ENCODE peak calls at places on chromosome 6, in ten cellular contexts. E is Panc1; P is GM23248; N is AG04450; C is body of pancreas; A is tibial nerve; Z is CD8-positive, alpha-beta memory T cell; B is A549; I is IMR-90; Q is CD8-positive, alpha-beta T cell. D is an unnamed sample.

GRCh38 chr6:91804981-91805380 is 1218.1 kb upstream of the MAP3K7 start:
- DNase-seq in Z (no peak), I (no peak), P (no peak), N (no peak), C (no peak), E (no peak), A (no peak), Q (no peak), B (no peak), D (no peak)

GRCh38 chr6:113813207-113813606 is 43.9 kb upstream of the MARCKS start:
- DNase-seq in P (peak), A (no peak), B (no peak), I (peak), Q (no peak), C (no peak), N (no peak), E (no peak), Z (no peak), D (no peak)

GRCh38 chr6:167754691-167755090 is 72.0 kb upstream of the AFDN start:
- DNase-seq in E (no peak), Z (no peak), I (no peak), B (no peak), A (no peak), P (no peak), C (no peak), N (no peak), Q (no peak), D (no peak)

GRCh38 chr6:41546866-41547798 is 951 bp downstream of the FOXP4 start:
- DNase-seq in N (no peak), E (no peak), A (no peak), B (peak), Z (peak), P (peak), I (peak), Q (no peak), C (peak), D (no peak)

GRCh38 chr6:36963451-36964290 is 9.1 kb downstream of the PI16 start:
- DNase-seq in B (no peak), C (peak), A (no peak), Q (no peak), P (no peak), N (no peak), Z (no peak), E (no peak), I (no peak), D (no peak)

GRCh38 chr6:140178550-140179334 is 804.3 kb upstream of the CITED2 start:
- DNase-seq in Z (no peak), P (peak), C (no peak), N (peak), I (peak), E (no peak), Q (no peak), A (no peak), B (no peak), D (no peak)

GRCh38 chr6:15435468-15435867 is 189.6 kb downstream of the JARID2 start:
- DNase-seq in I (no peak), N (no peak), E (no peak), Z (no peak), Q (no peak), C (no peak), B (no peak), P (no peak), A (no peak), D (no peak)

GRCh38 chr6:31620586-31621319 is at the start of gene PRRC2A:
- DNase-seq in A (peak), E (no peak), P (peak), C (peak), Q (no peak), B (no peak), N (peak), I (peak), Z (no peak), D (peak)

GRCh38 chr6:155177369-155177961 is 86.3 kb upstream of the CLDN20 start:
- DNase-seq in I (peak), N (peak), B (peak), Q (no peak), C (peak), P (peak), A (no peak), E (no peak), Z (no peak), D (no peak)

GRCh38 chr6:166615059-166615770 is 11.8 kb downstream of the RPS6KA2 start:
- DNase-seq in I (no peak), Q (no peak), P (peak), A (no peak), E (no peak), Z (no peak), C (no peak), B (no peak), N (no peak), D (no peak)

GRCh38 chr6:32079566-32080290 is 29.4 kb downstream of the TNXB start:
- DNase-seq in Z (no peak), Q (no peak), N (no peak), A (no peak), P (peak), B (no peak), I (no peak), C (no peak), E (no peak), D (no peak)

GRCh38 chr6:80179691-80180090 is 73.2 kb downstream of the BCKDHB start:
- DNase-seq in A (no peak), B (peak), N (no peak), Z (no peak), E (no peak), I (peak), Q (no peak), C (no peak), P (peak), D (no peak)

GRCh38 chr6:129647044-129647443 is 62.9 kb downstream of the ARHGAP18 start:
- DNase-seq in E (no peak), C (no peak), P (no peak), A (no peak), N (no peak), Q (no peak), Z (no peak), I (no peak), B (no peak), D (no peak)

GRCh38 chr6:7916959-7917358 is 6.4 kb upstream of the TXNDC5 start:
- DNase-seq in P (no peak), B (no peak), Q (no peak), C (no peak), I (no peak), N (no peak), A (no peak), E (no peak), Z (no peak), D (no peak)

GRCh38 chr6:110342759-110343158 is 15.4 kb downstream of the METTL24 start:
- DNase-seq in A (no peak), Z (no peak), C (no peak), Q (no peak), N (no peak), E (no peak), P (no peak), I (no peak), B (no peak), D (no peak)

GRCh38 chr6:15411766-15412165 is 165.9 kb downstream of the JARID2 start:
- DNase-seq in C (no peak), I (no peak), Z (no peak), P (no peak), N (no peak), B (no peak), Q (no peak), E (no peak), A (no peak), D (no peak)

GRCh38 chr6:128667339-128667858 is 147.0 kb upstream of the PTPRK start:
- DNase-seq in B (no peak), Z (no peak), E (no peak), A (no peak), Q (no peak), P (no peak), N (no peak), C (no peak), I (no peak), D (no peak)

GRCh38 chr6:137210903-137211302 is 8.3 kb downstream of the IFNGR1 start:
- DNase-seq in C (no peak), Q (no peak), A (no peak), B (no peak), P (peak), I (peak), N (no peak), E (no peak), Z (no peak), D (no peak)

GRCh38 chr6:29602564-29603361 is 17.8 kb downstream of the OR2H2 start:
- DNase-seq in Z (no peak), P (peak), B (peak), I (peak), E (no peak), C (no peak), Q (no peak), A (no peak), N (peak), D (no peak)

GRCh38 chr6:28980797-28981390 is 24.2 kb downstream of the ZNF311 start:
- DNase-seq in Q (no peak), B (peak), P (peak), E (no peak), Z (peak), N (peak), I (peak), C (peak), A (no peak), D (no peak)

GRCh38 chr6:158642097-158642601 is 2.4 kb downstream of the DYNLT1 start:
- DNase-seq in B (no peak), Q (no peak), I (peak), Z (no peak), C (no peak), A (no peak), N (peak), P (peak), E (no peak), D (no peak)

GRCh38 chr6:89680150-89680549 is 41.6 kb upstream of the LYRM2 start:
- DNase-seq in I (no peak), A (no peak), Q (no peak), C (no peak), B (no peak), P (peak), N (no peak), Z (no peak), E (no peak), D (no peak)

GRCh38 chr6:147715035-147715434 is 206.5 kb downstream of the SAMD5 start:
- DNase-seq in N (no peak), I (no peak), A (no peak), B (no peak), Z (no peak), P (no peak), Q (no peak), E (no peak), C (no peak), D (no peak)

GRCh38 chr6:12324096-12324495 is 33.9 kb downstream of the EDN1 start:
- DNase-seq in A (no peak), Z (no peak), C (peak), N (no peak), Q (no peak), P (peak), B (peak), E (no peak), I (peak), D (no peak)

GRCh38 chr6:33967266-33967767 is 163.5 kb upstream of the MLN start:
- DNase-seq in P (no peak), B (no peak), A (no peak), N (no peak), I (no peak), Q (no peak), Z (peak), C (peak), E (no peak), D (peak)

GRCh38 chr6:111256646-111257045 is 169.3 kb downstream of the SLC16A10 start:
- DNase-seq in I (no peak), B (peak), Z (no peak), E (no peak), C (no peak), N (no peak), P (no peak), Q (no peak), A (no peak), D (no peak)

GRCh38 chr6:42017021-42017643 is 33.2 kb upstream of the TAF8 start:
- DNase-seq in B (no peak), N (peak), A (no peak), C (no peak), I (peak), P (peak), Z (no peak), E (no peak), Q (no peak), D (no peak)

GRCh38 chr6:51350308-51350904 is 531.7 kb downstream of the TFAP2B start:
- DNase-seq in P (peak), Q (no peak), Z (no peak), E (no peak), B (peak), C (no peak), I (no peak), N (no peak), A (no peak), D (no peak)

GRCh38 chr6:72798196-72798595 is 176.3 kb downstream of the KCNQ5 start:
- DNase-seq in P (peak), E (no peak), N (no peak), Z (no peak), C (no peak), A (no peak), B (no peak), I (peak), Q (no peak), D (no peak)

GRCh38 chr6:106749611-106750010 is 120.2 kb downstream of the QRSL1 start:
- DNase-seq in Q (no peak), I (peak), A (no peak), P (peak), E (no peak), B (no peak), C (no peak), N (no peak), Z (no peak), D (no peak)

GRCh38 chr6:32196682-32197616 is 4.5 kb upstream of the GPSM3 start:
- DNase-seq in C (peak), N (no peak), I (peak), Q (no peak), B (peak), Z (no peak), E (no peak), A (no peak), P (peak), D (no peak)

GRCh38 chr6:152673233-152673632 is 24.5 kb upstream of the MYCT1 start:
- DNase-seq in I (peak), Z (no peak), E (no peak), P (peak), Q (no peak), C (no peak), N (no peak), A (no peak), B (no peak), D (no peak)

GRCh38 chr6:14035448-14035847 is 82.1 kb upstream of the CD83 start:
- DNase-seq in E (no peak), Z (no peak), I (peak), A (no peak), B (peak), N (peak), P (peak), C (peak), Q (no peak), D (no peak)

GRCh38 chr6:6599468-6599873 is 11.0 kb downstream of the LY86 start:
- DNase-seq in Q (no peak), A (no peak), B (no peak), C (no peak), I (no peak), N (no peak), Z (no peak), E (no peak), P (no peak), D (peak)

GRCh38 chr6:81938014-81938761 is 185.7 kb upstream of the TENT5A start:
- DNase-seq in Q (no peak), P (peak), C (peak), I (peak), N (peak), B (peak), Z (no peak), E (peak), A (no peak), D (no peak)
- H3K27ac ChIP-seq in Q (no peak), P (peak), C (peak), I (no peak), N (peak), B (peak), Z (no peak), E (no peak), A (no peak), D (peak)

GRCh38 chr6:96184798-96185197 is 169.0 kb downstream of the FUT9 start:
- DNase-seq in I (no peak), B (no peak), Q (no peak), E (no peak), P (no peak), N (no peak), A (no peak), Z (no peak), C (no peak), D (no peak)
- H3K4me3 ChIP-seq in I (no peak), B (no peak), Q (no peak), E (no peak), P (no peak), N (no peak), A (no peak), Z (no peak), C (no peak), D (no peak)

DNA sequence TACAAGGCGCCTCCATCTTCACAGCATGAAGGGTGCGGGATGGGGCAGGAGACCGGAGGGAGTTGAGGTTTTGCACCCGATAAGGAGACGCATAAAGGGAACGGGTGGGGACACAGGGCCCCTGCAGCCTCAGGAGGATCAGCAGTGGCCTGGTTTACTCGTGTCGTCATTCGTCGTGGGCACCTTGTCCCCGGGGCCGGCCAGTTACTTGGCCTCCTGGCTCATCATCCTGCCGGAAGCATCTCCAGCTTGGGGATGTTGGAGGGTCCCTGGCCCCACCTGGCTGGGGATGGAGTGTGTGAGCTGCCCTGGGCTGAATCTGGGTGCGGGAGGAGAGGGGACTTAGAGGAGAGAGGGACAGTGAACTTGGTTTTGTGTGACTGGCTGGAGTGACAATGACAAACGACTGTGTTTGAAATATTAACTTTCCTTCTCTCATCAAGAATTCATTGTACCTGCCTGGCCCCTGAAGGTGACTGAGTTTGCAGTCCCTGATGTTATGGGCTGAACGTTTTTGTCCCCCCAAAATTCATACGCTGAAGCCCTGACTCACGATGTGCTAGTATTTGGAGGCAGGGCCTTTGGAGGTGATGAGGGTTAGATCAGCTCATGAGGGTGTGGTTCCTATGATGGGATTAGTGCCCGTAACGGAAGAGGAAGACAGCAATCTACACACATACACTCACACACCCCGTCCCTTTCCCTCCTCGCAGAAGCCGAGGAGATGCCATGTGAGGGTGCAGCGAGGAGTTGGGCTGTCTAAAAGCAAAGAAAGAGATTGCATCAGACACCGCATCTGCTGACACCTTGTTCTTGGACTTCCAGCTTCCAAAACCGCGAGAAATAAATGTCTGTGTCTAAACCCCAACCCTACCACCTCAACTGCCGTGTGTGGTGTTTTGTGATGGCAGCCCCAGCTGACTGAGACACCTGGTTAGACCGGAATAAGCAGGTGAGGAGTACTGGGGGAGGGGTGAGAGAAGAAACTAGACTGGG is 65.0 kb upstream of the MAP3K4 start:
- DNase-seq in N (no peak), Q (no peak), I (no peak), A (no peak), B (no peak), Z (no peak), C (no peak), E (no peak), P (no peak), D (no peak)
- H3K27ac ChIP-seq in N (no peak), Q (no peak), I (no peak), A (no peak), B (no peak), Z (no peak), C (no peak), E (no peak), P (no peak), D (no peak)

GRCh38 chr6:125444234-125444949 is 142.6 kb upstream of the HDDC2 start:
- DNase-seq in P (no peak), Q (no peak), C (peak), Z (no peak), N (no peak), A (peak), B (no peak), E (no peak), I (no peak), D (peak)
- H3K4me3 ChIP-seq in P (no peak), Q (no peak), C (no peak), Z (no peak), N (no peak), A (no peak), B (no peak), E (no peak), I (no peak), D (peak)

GRCh38 chr6:142784344-142784743 is 160.6 kb downstream of the HIVEP2 start:
- DNase-seq in I (no peak), Q (no peak), E (no peak), Z (no peak), P (no peak), A (no peak), B (no peak), N (no peak), C (no peak), D (no peak)
- H3K27ac ChIP-seq in I (no peak), Q (no peak), E (no peak), Z (no peak), P (no peak), A (no peak), B (no peak), N (no peak), C (no peak), D (no peak)